ENCODE peak calls at places on chromosome 22, in nine cellular contexts. One of them, this sample, is unnamed.

GRCh38 chr22:24894220-24894975 is 52.1 kb downstream of the LHFPL7 start:
- DNase-seq in sigmoid colon: peak
- DNase-seq in IMR-90: peak
- DNase-seq in uterus: peak
- DNase-seq in NB4: peak
- DNase-seq in heart left ventricle: peak
- DNase-seq in lower leg skin: peak
- DNase-seq in stomach: peak
- DNase-seq in transverse colon: peak
- DNase-seq in this sample: peak

GRCh38 chr22:40203568-40203967 is 25.8 kb downstream of the TNRC6B start:
- DNase-seq in sigmoid colon: no peak
- DNase-seq in NB4: no peak
- DNase-seq in lower leg skin: no peak
- DNase-seq in IMR-90: peak
- DNase-seq in uterus: no peak
- DNase-seq in heart left ventricle: no peak
- DNase-seq in transverse colon: no peak
- DNase-seq in stomach: no peak
- DNase-seq in this sample: no peak

GRCh38 chr22:18035740-18036139 is 11.4 kb upstream of the MICAL3 start:
- DNase-seq in sigmoid colon: no peak
- DNase-seq in NB4: peak
- DNase-seq in IMR-90: peak
- DNase-seq in uterus: no peak
- DNase-seq in heart left ventricle: peak
- DNase-seq in stomach: peak
- DNase-seq in transverse colon: peak
- DNase-seq in lower leg skin: no peak
- DNase-seq in this sample: no peak

GRCh38 chr22:41968601-41969000 is 642 bp upstream of the SEPTIN3 start:
- DNase-seq in IMR-90: peak
- DNase-seq in uterus: no peak
- DNase-seq in sigmoid colon: no peak
- DNase-seq in heart left ventricle: no peak
- DNase-seq in stomach: no peak
- DNase-seq in NB4: no peak
- DNase-seq in transverse colon: peak
- DNase-seq in lower leg skin: no peak
- DNase-seq in this sample: no peak

GRCh38 chr22:19873138-19873959 is 18.7 kb upstream of the GNB1L start:
- DNase-seq in sigmoid colon: peak
- DNase-seq in uterus: peak
- DNase-seq in NB4: no peak
- DNase-seq in lower leg skin: no peak
- DNase-seq in transverse colon: peak
- DNase-seq in heart left ventricle: no peak
- DNase-seq in stomach: no peak
- DNase-seq in IMR-90: no peak
- DNase-seq in this sample: no peak

GRCh38 chr22:41681616-41682015 is 7.1 kb downstream of the SNU13 start:
- DNase-seq in NB4: no peak
- DNase-seq in sigmoid colon: peak
- DNase-seq in stomach: no peak
- DNase-seq in heart left ventricle: no peak
- DNase-seq in IMR-90: no peak
- DNase-seq in lower leg skin: no peak
- DNase-seq in transverse colon: no peak
- DNase-seq in uterus: no peak
- DNase-seq in this sample: no peak

GRCh38 chr22:37476389-37477329 is 9.5 kb downstream of the MFNG start:
- DNase-seq in NB4: no peak
- DNase-seq in uterus: no peak
- DNase-seq in transverse colon: no peak
- DNase-seq in sigmoid colon: no peak
- DNase-seq in lower leg skin: no peak
- DNase-seq in heart left ventricle: no peak
- DNase-seq in IMR-90: no peak
- DNase-seq in stomach: no peak
- DNase-seq in this sample: no peak

GRCh38 chr22:26169312-26170111 is at the start of gene SEZ6L:
- DNase-seq in sigmoid colon: no peak
- DNase-seq in uterus: no peak
- DNase-seq in transverse colon: no peak
- DNase-seq in stomach: no peak
- DNase-seq in heart left ventricle: peak
- DNase-seq in NB4: peak
- DNase-seq in IMR-90: no peak
- DNase-seq in lower leg skin: no peak
- DNase-seq in this sample: peak

GRCh38 chr22:22157500-22157822 is 87.1 kb upstream of the VPREB1 start:
- DNase-seq in stomach: no peak
- DNase-seq in sigmoid colon: no peak
- DNase-seq in NB4: no peak
- DNase-seq in uterus: no peak
- DNase-seq in lower leg skin: no peak
- DNase-seq in transverse colon: no peak
- DNase-seq in heart left ventricle: no peak
- DNase-seq in IMR-90: no peak
- DNase-seq in this sample: no peak

GRCh38 chr22:49975543-49976389 is 15.2 kb downstream of the PIM3 start:
- DNase-seq in NB4: peak
- DNase-seq in uterus: peak
- DNase-seq in sigmoid colon: peak
- DNase-seq in transverse colon: peak
- DNase-seq in IMR-90: no peak
- DNase-seq in heart left ventricle: no peak
- DNase-seq in lower leg skin: peak
- DNase-seq in stomach: peak
- DNase-seq in this sample: peak

GRCh38 chr22:25008666-25009065 is 56.1 kb downstream of the KIAA1671 start:
- DNase-seq in IMR-90: no peak
- DNase-seq in transverse colon: no peak
- DNase-seq in sigmoid colon: no peak
- DNase-seq in heart left ventricle: no peak
- DNase-seq in stomach: no peak
- DNase-seq in lower leg skin: no peak
- DNase-seq in uterus: no peak
- DNase-seq in NB4: no peak
- DNase-seq in this sample: no peak

GRCh38 chr22:50189849-50190181 is 4.1 kb downstream of the TRABD start:
- DNase-seq in stomach: no peak
- DNase-seq in uterus: no peak
- DNase-seq in heart left ventricle: no peak
- DNase-seq in lower leg skin: no peak
- DNase-seq in sigmoid colon: no peak
- DNase-seq in IMR-90: no peak
- DNase-seq in NB4: no peak
- DNase-seq in transverse colon: peak
- DNase-seq in this sample: no peak

GRCh38 chr22:50188356-50188755 is 2.6 kb downstream of the TRABD start:
- DNase-seq in IMR-90: no peak
- DNase-seq in lower leg skin: no peak
- DNase-seq in heart left ventricle: no peak
- DNase-seq in sigmoid colon: no peak
- DNase-seq in uterus: no peak
- DNase-seq in stomach: no peak
- DNase-seq in transverse colon: no peak
- DNase-seq in NB4: no peak
- DNase-seq in this sample: no peak

GRCh38 chr22:34917239-34917638 is 148.7 kb upstream of the ISX start:
- DNase-seq in transverse colon: no peak
- DNase-seq in IMR-90: no peak
- DNase-seq in uterus: peak
- DNase-seq in stomach: no peak
- DNase-seq in sigmoid colon: no peak
- DNase-seq in lower leg skin: no peak
- DNase-seq in NB4: no peak
- DNase-seq in heart left ventricle: no peak
- DNase-seq in this sample: no peak

DNA sequence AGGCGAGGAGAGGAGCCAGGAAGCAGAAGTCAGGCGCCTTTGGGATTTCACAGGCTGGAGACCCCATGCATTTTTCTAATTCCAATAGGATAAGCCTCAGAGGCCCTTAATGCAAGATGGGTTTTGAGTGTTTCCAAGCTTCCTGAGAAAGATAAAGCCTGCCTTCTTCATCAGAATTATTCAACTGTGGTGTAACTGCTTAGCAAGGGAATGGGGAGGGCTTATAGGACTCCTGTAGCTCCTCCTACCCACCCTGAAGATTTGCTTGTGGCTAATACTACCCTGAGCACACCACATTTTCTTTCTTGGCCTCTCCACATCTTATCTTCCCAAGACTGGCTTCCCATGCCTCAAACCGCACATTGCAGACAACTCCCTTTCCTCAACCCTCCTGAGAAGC is 151.1 kb upstream of the ISX start:
- DNase-seq in uterus: no peak
- DNase-seq in heart left ventricle: no peak
- DNase-seq in IMR-90: no peak
- DNase-seq in NB4: no peak
- DNase-seq in stomach: no peak
- DNase-seq in lower leg skin: no peak
- DNase-seq in sigmoid colon: no peak
- DNase-seq in transverse colon: no peak
- DNase-seq in this sample: no peak
- TF ChIP-seq POLR2A in uterus: no peak
- TF ChIP-seq POLR2A in heart left ventricle: no peak
- TF ChIP-seq POLR2A in IMR-90: no peak
- TF ChIP-seq POLR2A in NB4: no peak
- TF ChIP-seq POLR2A in stomach: no peak
- TF ChIP-seq POLR2A in lower leg skin: no peak
- TF ChIP-seq POLR2A in sigmoid colon: no peak
- TF ChIP-seq POLR2A in transverse colon: no peak
- TF ChIP-seq POLR2A in this sample: no peak

DNA sequence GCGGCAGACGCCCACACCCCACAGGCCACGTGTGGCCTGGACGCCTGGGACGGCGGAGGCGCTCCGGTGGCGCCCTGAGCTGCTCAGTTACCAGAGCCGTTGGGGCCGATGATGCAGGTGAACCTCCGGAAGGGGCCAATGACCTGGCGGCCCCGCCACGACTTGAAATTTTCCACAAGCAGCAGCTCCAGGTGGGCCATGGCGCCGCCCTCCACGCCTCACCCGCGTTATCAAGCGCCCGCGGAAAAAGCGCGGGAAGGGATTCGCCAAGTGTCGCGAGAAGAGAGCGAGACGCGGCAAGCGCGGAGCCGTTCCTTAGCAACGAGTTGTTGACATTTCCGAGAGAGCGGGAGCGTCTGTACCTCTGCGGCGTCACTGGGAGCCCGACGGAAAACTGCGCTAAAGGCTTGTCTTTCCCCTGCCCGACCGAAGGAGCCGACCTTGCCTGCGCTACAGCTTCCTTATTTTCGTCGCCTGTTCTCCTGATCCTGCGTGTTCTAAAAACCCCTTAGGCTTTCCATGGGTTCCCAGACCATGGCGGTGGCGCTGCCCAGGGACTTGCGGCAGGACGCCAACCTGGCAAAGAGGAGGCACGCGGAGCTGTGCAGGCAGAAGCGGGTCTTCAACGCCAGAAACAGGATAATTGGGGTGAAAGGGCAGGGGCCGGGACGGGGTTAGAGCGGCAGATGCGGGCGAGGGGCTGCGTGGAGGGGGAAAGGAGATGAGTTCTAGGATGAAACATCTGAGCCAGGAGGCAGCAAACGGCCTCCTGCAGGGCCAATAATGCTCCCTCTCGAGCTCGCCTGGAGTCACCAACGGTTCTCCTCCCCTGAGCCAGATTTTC is at the start of the genes RIBC2 and SMC1B:
- DNase-seq in uterus: peak
- DNase-seq in sigmoid colon: peak
- DNase-seq in transverse colon: peak
- DNase-seq in IMR-90: peak
- DNase-seq in NB4: peak
- DNase-seq in heart left ventricle: peak
- DNase-seq in stomach: peak
- DNase-seq in lower leg skin: peak
- DNase-seq in this sample: no peak
- TF ChIP-seq CTCF in uterus: no peak
- TF ChIP-seq CTCF in sigmoid colon: no peak
- TF ChIP-seq CTCF in transverse colon: no peak
- TF ChIP-seq CTCF in IMR-90: no peak
- TF ChIP-seq CTCF in NB4: no peak
- TF ChIP-seq CTCF in heart left ventricle: no peak
- TF ChIP-seq CTCF in stomach: no peak
- TF ChIP-seq CTCF in lower leg skin: no peak
- TF ChIP-seq CTCF in this sample: no peak

DNA sequence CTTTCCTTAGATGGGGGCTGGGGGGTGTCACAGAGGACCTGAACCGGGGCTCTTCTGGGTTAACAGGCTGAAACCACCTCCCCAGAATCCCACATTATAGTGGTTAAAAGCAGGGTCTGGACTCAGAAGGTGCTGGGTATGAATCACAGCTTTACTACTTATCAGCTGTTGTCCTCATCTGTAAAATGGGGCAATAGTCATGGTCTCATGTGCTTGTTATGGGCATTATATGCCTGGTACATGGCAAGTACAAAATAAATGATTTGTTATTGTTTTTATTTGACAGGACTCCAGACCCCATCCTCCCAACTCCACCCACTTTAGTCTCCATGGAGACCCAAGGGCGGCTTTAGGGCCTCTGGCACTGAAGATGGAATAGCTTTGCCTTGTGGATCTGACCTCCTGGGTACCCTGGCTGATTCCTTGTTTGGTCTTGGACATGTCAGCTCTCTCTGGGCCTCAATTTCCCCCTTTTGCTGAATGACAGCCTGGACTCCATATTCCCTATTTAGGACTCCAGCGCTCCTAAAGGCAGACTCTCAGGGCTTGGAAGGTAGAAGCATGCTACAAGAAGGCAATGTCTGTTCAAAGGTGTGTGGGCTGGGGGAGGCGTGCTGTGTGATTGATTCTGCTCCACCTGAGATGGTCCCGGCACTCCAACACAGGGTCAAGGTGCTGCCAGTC is 812 bp upstream of the SMTN start:
- DNase-seq in stomach: no peak
- DNase-seq in uterus: no peak
- DNase-seq in IMR-90: no peak
- DNase-seq in transverse colon: no peak
- DNase-seq in heart left ventricle: no peak
- DNase-seq in sigmoid colon: no peak
- DNase-seq in NB4: no peak
- DNase-seq in lower leg skin: no peak
- DNase-seq in this sample: no peak
- TF ChIP-seq POLR2A in stomach: peak
- TF ChIP-seq POLR2A in uterus: no peak
- TF ChIP-seq POLR2A in IMR-90: no peak
- TF ChIP-seq POLR2A in transverse colon: no peak
- TF ChIP-seq POLR2A in heart left ventricle: no peak
- TF ChIP-seq POLR2A in sigmoid colon: no peak
- TF ChIP-seq POLR2A in NB4: no peak
- TF ChIP-seq POLR2A in lower leg skin: no peak
- TF ChIP-seq POLR2A in this sample: no peak

DNA sequence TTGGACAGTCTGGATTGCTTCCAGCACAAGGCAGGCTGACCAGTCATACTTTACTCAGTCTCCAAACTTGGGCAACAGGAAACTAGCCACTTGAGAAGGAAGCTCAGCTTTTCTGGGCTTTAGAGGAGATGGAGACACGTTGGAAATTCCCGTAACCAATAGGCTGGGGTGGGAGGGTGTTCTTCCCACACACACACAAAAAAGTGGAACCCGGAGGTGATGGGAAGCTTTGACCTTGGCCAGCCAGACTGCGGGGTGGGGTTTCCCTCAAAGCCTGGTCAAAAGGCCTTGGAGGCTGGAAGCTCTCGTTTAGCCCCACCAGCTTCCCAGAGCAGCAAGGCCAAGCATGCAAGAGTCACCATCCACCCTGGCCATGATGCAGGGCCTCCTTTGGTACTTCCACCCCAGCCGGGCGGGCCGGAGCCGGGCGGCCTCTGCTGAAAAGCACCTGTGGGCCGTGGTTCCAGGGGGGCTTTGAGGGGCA is 126.2 kb downstream of the BCR start:
- DNase-seq in NB4: no peak
- DNase-seq in stomach: no peak
- DNase-seq in transverse colon: no peak
- DNase-seq in IMR-90: peak
- DNase-seq in uterus: peak
- DNase-seq in sigmoid colon: no peak
- DNase-seq in heart left ventricle: no peak
- DNase-seq in lower leg skin: no peak
- DNase-seq in this sample: no peak
- TF ChIP-seq CTCF in NB4: no peak
- TF ChIP-seq CTCF in stomach: no peak
- TF ChIP-seq CTCF in transverse colon: no peak
- TF ChIP-seq CTCF in IMR-90: no peak
- TF ChIP-seq CTCF in uterus: no peak
- TF ChIP-seq CTCF in sigmoid colon: no peak
- TF ChIP-seq CTCF in heart left ventricle: no peak
- TF ChIP-seq CTCF in lower leg skin: no peak
- TF ChIP-seq CTCF in this sample: no peak